ENCODE peak calls at places on chromosome 1, in six cellular contexts. One of them, this sample, is unnamed.

GRCh38 chr1:170857955-170858354 is 77.4 kb upstream of the MROH9 start:
- DNase-seq in suprapubic skin: no peak
- DNase-seq in transverse colon: no peak
- DNase-seq in testis: no peak
- DNase-seq in lower leg skin: no peak
- DNase-seq in A549: no peak
- DNase-seq in this sample: no peak

GRCh38 chr1:9792156-9793042 is 31.4 kb downstream of the CLSTN1 start:
- DNase-seq in suprapubic skin: no peak
- DNase-seq in transverse colon: no peak
- DNase-seq in testis: no peak
- DNase-seq in lower leg skin: no peak
- DNase-seq in A549: no peak
- DNase-seq in this sample: no peak

GRCh38 chr1:84611091-84611490 is 36.9 kb upstream of the CTBS start:
- DNase-seq in suprapubic skin: no peak
- DNase-seq in transverse colon: no peak
- DNase-seq in testis: no peak
- DNase-seq in lower leg skin: no peak
- DNase-seq in A549: no peak
- DNase-seq in this sample: no peak

GRCh38 chr1:153962088-153963029 is 978 bp downstream of the SLC39A1 start:
- DNase-seq in suprapubic skin: no peak
- DNase-seq in transverse colon: peak; percentile 47
- DNase-seq in testis: no peak
- DNase-seq in lower leg skin: no peak
- DNase-seq in A549: peak; percentile 39
- DNase-seq in this sample: no peak

GRCh38 chr1:236301958-236302335 is 20.2 kb upstream of the ERO1B start:
- DNase-seq in suprapubic skin: no peak
- DNase-seq in transverse colon: no peak
- DNase-seq in testis: no peak
- DNase-seq in lower leg skin: peak; percentile 53
- DNase-seq in A549: no peak
- DNase-seq in this sample: no peak

GRCh38 chr1:211534545-211535291 is 42.8 kb upstream of the RD3 start:
- DNase-seq in suprapubic skin: no peak
- DNase-seq in transverse colon: no peak
- DNase-seq in testis: no peak
- DNase-seq in lower leg skin: no peak
- DNase-seq in A549: no peak
- DNase-seq in this sample: no peak

GRCh38 chr1:88983791-88984552 is 8.5 kb downstream of the KYAT3 start:
- DNase-seq in suprapubic skin: no peak
- DNase-seq in transverse colon: no peak
- DNase-seq in testis: no peak
- DNase-seq in lower leg skin: peak; percentile 79
- DNase-seq in A549: peak; percentile 49
- DNase-seq in this sample: no peak

GRCh38 chr1:82073659-82074058 is 272.9 kb downstream of the ADGRL2 start:
- DNase-seq in suprapubic skin: no peak
- DNase-seq in transverse colon: no peak
- DNase-seq in testis: no peak
- DNase-seq in lower leg skin: no peak
- DNase-seq in A549: no peak
- DNase-seq in this sample: no peak

DNA sequence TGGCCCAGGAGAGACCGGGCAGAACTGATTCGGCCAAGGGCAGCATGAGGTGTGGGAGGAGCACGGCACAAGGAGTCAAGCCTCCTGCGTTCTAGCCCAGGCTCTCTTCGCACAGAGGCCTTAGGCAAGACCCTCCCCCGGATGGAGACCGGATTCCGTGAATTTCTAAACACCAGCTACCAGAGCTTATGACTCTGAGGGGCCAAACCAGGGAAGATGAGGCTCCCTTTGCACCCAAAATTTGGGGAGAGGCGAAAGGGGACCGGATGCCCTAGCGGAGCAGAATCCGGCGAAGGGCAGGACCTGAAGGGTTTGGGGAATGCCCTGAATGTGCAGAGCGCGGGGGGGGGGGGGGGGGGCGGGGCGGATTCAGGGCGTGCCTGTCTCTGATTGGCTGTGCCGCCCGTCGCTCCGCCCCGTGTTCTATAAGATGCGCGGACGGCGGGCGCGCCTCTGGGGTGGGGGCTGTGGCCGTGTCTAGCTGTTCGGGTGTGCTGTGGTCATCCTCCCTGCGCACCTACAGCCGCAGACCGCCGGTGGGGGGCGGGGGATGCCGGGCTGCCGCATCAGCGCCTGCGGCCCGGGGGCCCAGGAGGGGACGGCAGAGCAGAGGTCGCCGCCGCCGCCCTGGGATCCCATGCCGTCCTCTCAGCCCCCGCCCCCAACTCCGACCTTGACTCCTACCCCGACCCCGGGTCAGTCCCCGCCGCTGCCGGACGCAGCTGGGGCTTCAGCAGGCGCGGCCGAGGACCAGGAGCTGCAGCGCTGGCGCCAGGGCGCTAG is at the start of gene TRNP1:
- DNase-seq in suprapubic skin: no peak
- DNase-seq in transverse colon: peak; percentile 53
- DNase-seq in testis: peak; percentile 88
- DNase-seq in lower leg skin: no peak
- DNase-seq in A549: peak; percentile 91
- DNase-seq in this sample: no peak
- TF ChIP-seq POLR2A in suprapubic skin: no peak
- TF ChIP-seq POLR2A in transverse colon: peak; percentile 38
- TF ChIP-seq POLR2A in testis: peak; percentile 35
- TF ChIP-seq POLR2A in lower leg skin: no peak
- TF ChIP-seq POLR2A in A549: peak; percentile 99
- TF ChIP-seq POLR2A in this sample: no peak

DNA sequence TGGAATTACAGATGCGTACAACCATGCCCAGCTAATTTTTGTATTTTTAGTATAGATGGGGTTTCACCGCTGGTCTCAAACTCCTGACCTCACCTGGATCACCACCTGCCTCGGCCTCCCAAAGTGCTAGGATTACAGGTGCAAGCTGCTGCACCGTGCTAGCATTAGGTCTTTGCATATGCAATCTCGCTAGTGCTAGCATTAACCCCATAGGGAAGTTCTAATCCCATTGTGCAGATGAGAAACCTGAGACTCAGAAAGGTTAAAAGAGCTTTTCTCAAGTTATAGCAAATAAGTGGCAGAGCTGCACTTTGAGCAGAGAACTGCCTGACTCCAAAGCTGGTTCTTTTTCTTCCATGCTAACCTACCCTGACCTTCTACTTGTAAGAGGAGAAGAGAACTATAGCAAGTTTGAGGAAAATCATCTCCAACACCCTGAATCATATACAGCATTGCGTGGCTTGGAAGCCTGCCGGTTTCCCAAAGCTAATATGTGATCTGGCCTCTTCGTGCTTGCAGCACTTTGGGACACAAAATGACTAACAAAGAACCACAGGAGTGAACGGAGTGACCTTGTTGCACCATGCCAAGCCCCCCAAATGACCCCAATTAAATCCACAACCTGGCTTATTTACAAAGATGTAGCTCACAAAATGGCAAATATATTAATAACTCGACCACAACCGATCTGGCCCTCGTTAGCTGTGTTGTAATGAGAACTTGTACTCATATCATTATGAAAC is 185.1 kb downstream of the TM2D1 start:
- DNase-seq in suprapubic skin: no peak
- DNase-seq in transverse colon: no peak
- DNase-seq in testis: no peak
- DNase-seq in lower leg skin: no peak
- DNase-seq in A549: no peak
- DNase-seq in this sample: no peak
- H3K4me3 ChIP-seq in suprapubic skin: no peak overlapping the region
- H3K4me3 ChIP-seq in transverse colon: no peak overlapping the region
- H3K4me3 ChIP-seq in testis: no peak overlapping the region
- H3K4me3 ChIP-seq in lower leg skin: no peak overlapping the region
- H3K4me3 ChIP-seq in A549: no peak overlapping the region
- H3K4me3 ChIP-seq in this sample: no peak overlapping the region

GRCh38 chr1:17765444-17766411 is 10.6 kb downstream of the ACTL8 start:
- DNase-seq in suprapubic skin: no peak
- DNase-seq in transverse colon: no peak
- DNase-seq in testis: no peak
- DNase-seq in lower leg skin: no peak
- DNase-seq in A549: peak; percentile 76
- DNase-seq in this sample: no peak
- TF ChIP-seq POLR2A in suprapubic skin: no peak
- TF ChIP-seq POLR2A in transverse colon: no peak
- TF ChIP-seq POLR2A in testis: no peak
- TF ChIP-seq POLR2A in lower leg skin: no peak
- TF ChIP-seq POLR2A in A549: no peak
- TF ChIP-seq POLR2A in this sample: no peak

DNA sequence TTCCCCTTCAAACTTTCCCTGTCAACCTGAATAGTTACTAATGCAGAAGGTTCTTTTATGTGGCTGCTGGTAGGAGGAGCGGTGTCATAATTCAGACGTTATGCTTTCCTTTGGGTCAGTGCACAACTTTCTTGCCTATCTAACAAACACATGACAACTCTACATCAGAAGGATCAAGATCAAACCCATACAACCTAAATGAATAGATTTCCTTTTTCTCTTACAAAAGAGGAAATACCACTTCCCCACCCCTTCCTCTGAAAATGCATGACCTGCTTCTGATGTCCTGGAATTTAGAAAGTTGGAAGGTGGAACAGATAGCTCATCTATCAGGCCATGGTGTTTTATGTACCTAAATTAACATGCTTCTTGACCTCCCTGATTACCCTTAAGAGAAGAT is 75.7 kb upstream of the ADGRL4 start:
- DNase-seq in suprapubic skin: no peak
- DNase-seq in transverse colon: no peak
- DNase-seq in testis: no peak
- DNase-seq in lower leg skin: no peak
- DNase-seq in A549: no peak
- DNase-seq in this sample: no peak
- H3K4me3 ChIP-seq in suprapubic skin: no peak overlapping the region
- H3K4me3 ChIP-seq in transverse colon: no peak overlapping the region
- H3K4me3 ChIP-seq in testis: no peak overlapping the region
- H3K4me3 ChIP-seq in lower leg skin: no peak overlapping the region
- H3K4me3 ChIP-seq in A549: no peak overlapping the region
- H3K4me3 ChIP-seq in this sample: no peak overlapping the region

DNA sequence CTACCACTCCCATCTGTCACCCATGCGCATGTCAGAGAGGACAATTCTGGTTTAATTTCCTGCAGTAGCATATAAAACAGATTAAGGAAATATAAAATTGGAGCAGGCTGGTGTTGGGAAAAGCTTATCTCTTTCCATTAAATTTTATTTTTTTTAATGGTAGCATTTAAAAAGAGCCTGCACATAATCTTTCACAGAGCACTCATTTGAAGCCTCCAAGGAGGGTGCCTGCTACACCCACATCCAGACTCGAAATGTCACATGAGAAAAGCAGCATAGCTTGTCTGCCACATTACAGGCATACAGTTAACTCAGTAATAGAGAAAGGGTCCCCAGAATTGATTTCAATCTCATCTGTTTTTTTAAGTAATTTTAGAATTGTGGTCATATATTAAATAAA is 599.0 kb downstream of the KIF26B start:
- DNase-seq in suprapubic skin: no peak
- DNase-seq in transverse colon: no peak
- DNase-seq in testis: no peak
- DNase-seq in lower leg skin: no peak
- DNase-seq in A549: no peak
- DNase-seq in this sample: no peak
- TF ChIP-seq POLR2A in suprapubic skin: no peak
- TF ChIP-seq POLR2A in transverse colon: no peak
- TF ChIP-seq POLR2A in testis: no peak
- TF ChIP-seq POLR2A in lower leg skin: no peak
- TF ChIP-seq POLR2A in A549: no peak
- TF ChIP-seq POLR2A in this sample: no peak

GRCh38 chr1:182430263-182431068 is 19.5 kb upstream of the RGSL1 start:
- DNase-seq in suprapubic skin: no peak
- DNase-seq in transverse colon: no peak
- DNase-seq in testis: no peak
- DNase-seq in lower leg skin: no peak
- DNase-seq in A549: no peak
- DNase-seq in this sample: no peak

GRCh38 chr1:182433580-182433979 is 16.4 kb upstream of the RGSL1 start:
- DNase-seq in suprapubic skin: no peak
- DNase-seq in transverse colon: no peak
- DNase-seq in testis: no peak
- DNase-seq in lower leg skin: no peak
- DNase-seq in A549: no peak
- DNase-seq in this sample: no peak

GRCh38 chr1:182431278-182431677 is 18.7 kb upstream of the RGSL1 start:
- DNase-seq in suprapubic skin: no peak
- DNase-seq in transverse colon: no peak
- DNase-seq in testis: no peak
- DNase-seq in lower leg skin: no peak
- DNase-seq in A549: no peak
- DNase-seq in this sample: no peak

GRCh38 chr1:182426442-182427430 is 23.2 kb upstream of the RGSL1 start:
- DNase-seq in suprapubic skin: no peak
- DNase-seq in transverse colon: no peak
- DNase-seq in testis: no peak
- DNase-seq in lower leg skin: no peak
- DNase-seq in A549: no peak
- DNase-seq in this sample: no peak

GRCh38 chr1:182428043-182428442 is 21.9 kb upstream of the RGSL1 start:
- DNase-seq in suprapubic skin: no peak
- DNase-seq in transverse colon: no peak
- DNase-seq in testis: no peak
- DNase-seq in lower leg skin: no peak
- DNase-seq in A549: no peak
- DNase-seq in this sample: no peak
- H3K4me3 ChIP-seq in suprapubic skin: no peak overlapping the region
- H3K4me3 ChIP-seq in transverse colon: no peak overlapping the region
- H3K4me3 ChIP-seq in testis: no peak overlapping the region
- H3K4me3 ChIP-seq in lower leg skin: no peak overlapping the region
- H3K4me3 ChIP-seq in A549: no peak overlapping the region
- H3K4me3 ChIP-seq in this sample: no peak overlapping the region

This sample was measured in vagina.